ENCODE peak calls at places on chromosomes 12 and 14, in eight cellular contexts. X is M059J; Q is activated CD4-positive, alpha-beta T cell treated with anti-CD3 and anti-CD28 coated beads, Interleukin-2, amount 10 ng/mL, durations not matched to agents 24 days and 14 days; T is frontal cortex; C is body of pancreas; K is posterior vena cava; S is progenitor cell of endocrine pancreas; D is sigmoid colon. M is an unnamed sample.

GRCh38 chr12:27179399-27180214 is 64.5 kb upstream of the STK38L start:
- DNase-seq in Q (peak), K (no peak), D (no peak), X (peak), S (no peak), T (no peak), C (no peak), M (no peak)

GRCh38 chr12:49489720-49490119 is 49.1 kb upstream of the KCNH3 start:
- DNase-seq in X (peak), D (no peak), K (no peak), Q (no peak), C (no peak), S (no peak), T (no peak), M (peak)

GRCh38 chr12:16603916-16604575 is 1.9 kb downstream of the LMO3 start:
- DNase-seq in C (peak), K (no peak), D (no peak), T (no peak), X (no peak), Q (no peak), S (no peak), M (no peak)

GRCh38 chr12:28506271-28506670 is 316.0 kb downstream of the CCDC91 start:
- DNase-seq in X (peak), S (no peak), D (no peak), T (no peak), C (no peak), Q (no peak), K (no peak), M (no peak)

GRCh38 chr12:67442347-67442841 is 173.2 kb downstream of the CAND1 start:
- DNase-seq in T (no peak), C (peak), S (no peak), D (no peak), Q (no peak), K (no peak), X (peak), M (no peak)

GRCh38 chr14:75450381-75451276 is 22.8 kb downstream of the JDP2 start:
- DNase-seq in D (peak), S (no peak), X (peak), C (peak), T (no peak), Q (no peak), K (no peak), M (no peak)

GRCh38 chr12:108995370-108995992 is 25.4 kb downstream of the SVOP start:
- DNase-seq in T (no peak), C (no peak), S (no peak), D (no peak), K (no peak), Q (no peak), X (no peak), M (no peak)

GRCh38 chr12:1329784-1330474 is 264.5 kb downstream of the FBXL14 start:
- DNase-seq in X (no peak), C (no peak), K (no peak), D (no peak), T (no peak), S (no peak), Q (no peak), M (no peak)

GRCh38 chr12:12294215-12295005 is 27.6 kb upstream of the LRP6 start:
- DNase-seq in S (no peak), C (peak), X (peak), D (no peak), T (no peak), K (no peak), Q (no peak), M (peak)

GRCh38 chr12:88207921-88208640 is 66.0 kb downstream of the TMTC3 start:
- DNase-seq in X (peak), K (no peak), S (no peak), D (no peak), Q (no peak), T (no peak), C (no peak), M (no peak)

GRCh38 chr12:39966251-39966650 is 139.6 kb downstream of the SLC2A13 start:
- DNase-seq in S (no peak), X (no peak), K (no peak), T (no peak), D (no peak), Q (no peak), C (no peak), M (no peak)

GRCh38 chr14:59150990-59151389 is 37.5 kb upstream of the DAAM1 start:
- DNase-seq in Q (no peak), C (no peak), X (no peak), D (no peak), S (no peak), K (no peak), T (no peak), M (no peak)

GRCh38 chr12:29086325-29087271 is 62.5 kb upstream of the FAR2 start:
- DNase-seq in Q (no peak), K (no peak), T (no peak), C (no peak), X (no peak), D (peak), S (no peak), M (no peak)